ENCODE peak calls at places on chromosomes 2 and 18, in six cellular contexts. E is Peyer's patch; K is dermis microvascular lymphatic vessel endothelial cell; Z is HEK293T; A is CD8-positive, alpha-beta T cell; M is activated CD8-positive, alpha-beta memory T cell treated with anti-CD3 and anti-CD28 coated beads, Interleukin-2, amount 50 U/mL, for 48 hours. I is an unnamed sample.

GRCh38 chr2:45280801-45281200 is 271.5 kb upstream of the SIX2 start:
- DNase-seq in E (no peak), K (no peak), Z (no peak), A (no peak), M (no peak), I (no peak)

GRCh38 chr2:232632904-232633412 is 446 bp upstream of the EFHD1 start:
- DNase-seq in E (peak), K (no peak), Z (no peak), A (no peak), M (no peak), I (no peak)

GRCh38 chr2:28780496-28780895 is 28.9 kb downstream of the PPP1CB start:
- DNase-seq in E (no peak), K (no peak), Z (no peak), A (no peak), M (no peak), I (no peak)

GRCh38 chr2:18455256-18455862 is 105.1 kb downstream of the RDH14 start:
- DNase-seq in E (no peak), K (no peak), Z (no peak), A (no peak), M (no peak), I (no peak)

GRCh38 chr2:102422910-102423309 is at the start of gene IL18RAP:
- DNase-seq in E (no peak), K (no peak), Z (no peak), A (no peak), M (no peak), I (no peak)

GRCh38 chr2:174827371-174828369 is 63.4 kb upstream of the CHRNA1 start:
- DNase-seq in E (no peak), K (peak), Z (no peak), A (no peak), M (no peak), I (no peak)

GRCh38 chr18:51339866-51340265 is 142.4 kb upstream of the MEX3C start:
- DNase-seq in E (no peak), K (no peak), Z (no peak), A (no peak), M (no peak), I (no peak)

GRCh38 chr18:76258209-76258608 is 236.8 kb downstream of the ZNF516 start:
- DNase-seq in E (no peak), K (no peak), Z (no peak), A (no peak), M (no peak), I (no peak)

GRCh38 chr2:134413912-134414311 is 160.0 kb downstream of the MGAT5 start:
- DNase-seq in E (no peak), K (no peak), Z (no peak), A (no peak), M (no peak), I (no peak)

GRCh38 chr2:239302808-239303557 is 97.8 kb downstream of the HDAC4 start:
- DNase-seq in E (peak), K (no peak), Z (no peak), A (no peak), M (no peak), I (no peak)

GRCh38 chr2:191038241-191038725 is 24.3 kb upstream of the STAT1 start:
- DNase-seq in E (no peak), K (peak), Z (no peak), A (no peak), M (no peak), I (no peak)

GRCh38 chr18:32661486-32662299 is 111.1 kb downstream of the KLHL14 start:
- DNase-seq in E (no peak), K (no peak), Z (no peak), A (no peak), M (no peak), I (no peak)

I was measured in GM12864.